ENCODE peak calls at places on chromosomes 3 and 15, in nine cellular contexts. S is cerebellar cortex, G is right cardiac atrium, J is glutamatergic neuron, T is retina, W is NCI-H1105, P is HepG2, C is H9, D is epithelial cell of esophagus. N is an unnamed sample.

GRCh38 chr3:167467848-167468611 is 5.8 kb downstream of the SERPINI2 start:
- DNase-seq in S (no peak), G (no peak), J (no peak), T (no peak), W (no peak), P (peak; percentile 62), C (no peak), D (no peak), N (no peak)

GRCh38 chr15:81939604-81940440 is 106.0 kb downstream of the MEX3B start:
- DNase-seq in S (peak; percentile 4), G (no peak), J (no peak), T (no peak), W (no peak), P (peak; percentile 19), C (no peak), D (peak; percentile 58), N (no peak)

GRCh38 chr3:458124-458523 is 261.6 kb downstream of the CHL1 start:
- DNase-seq in S (peak; percentile 56), G (no peak), J (no peak), T (no peak), W (no peak), P (no peak), C (no peak), D (no peak), N (no peak)

GRCh38 chr3:112046599-112046998 is 12.1 kb downstream of the TMPRSS7 start:
- DNase-seq in S (no peak), G (no peak), J (no peak), T (no peak), W (no peak), P (no peak), C (no peak), D (peak; percentile 66), N (no peak)

GRCh38 chr15:94001113-94001919 is 230.0 kb upstream of the MCTP2 start:
- DNase-seq in S (no peak), G (no peak), J (no peak), T (no peak), W (no peak), P (no peak), C (no peak), D (no peak), N (no peak)

GRCh38 chr3:62414786-62415185 is 41.4 kb upstream of the FEZF2 start:
- DNase-seq in S (no peak), G (no peak), J (peak; percentile 29), T (peak; percentile 82), W (no peak), P (no peak), C (peak; percentile 75), D (no peak), N (no peak)

GRCh38 chr15:42728562-42728961 is 8.4 kb downstream of the CDAN1 start:
- DNase-seq in S (no peak), G (no peak), J (no peak), T (no peak), W (no peak), P (no peak), C (no peak), D (no peak), N (no peak)

GRCh38 chr3:102083971-102084370 is 234.7 kb downstream of the NFKBIZ start:
- DNase-seq in S (no peak), G (no peak), J (no peak), T (no peak), W (no peak), P (no peak), C (no peak), D (no peak), N (no peak)

GRCh38 chr3:189776163-189776824 is 145.1 kb downstream of the TP63 start:
- DNase-seq in S (no peak), G (no peak), J (no peak), T (no peak), W (no peak), P (no peak), C (no peak), D (no peak), N (no peak)

GRCh38 chr3:111392911-111393351 is 149.1 kb upstream of the CD96 start:
- DNase-seq in S (no peak), G (no peak), J (no peak), T (no peak), W (no peak), P (no peak), C (no peak), D (peak; percentile 90), N (no peak)

GRCh38 chr3:184290331-184290730 is 8.7 kb upstream of the PSMD2 start:
- DNase-seq in S (no peak), G (no peak), J (no peak), T (no peak), W (no peak), P (no peak), C (peak; percentile 45), D (no peak), N (no peak)

GRCh38 chr15:58453931-58454793 is 22.4 kb downstream of the LIPC start:
- DNase-seq in S (no peak), G (no peak), J (no peak), T (no peak), W (no peak), P (no peak), C (no peak), D (no peak), N (no peak)

GRCh38 chr15:89184886-89185526 is 36.4 kb downstream of the RLBP1 start:
- DNase-seq in S (no peak), G (no peak), J (no peak), T (no peak), W (no peak), P (no peak), C (no peak), D (no peak), N (no peak)

GRCh38 chr3:112979244-112979832 is 4.4 kb upstream of the CD200R1 start:
- DNase-seq in S (peak; percentile 46), G (no peak), J (no peak), T (peak; percentile 35), W (peak; percentile 33), P (peak; percentile 14), C (no peak), D (peak; percentile 41), N (peak; percentile 8)

N was measured in HTR-8/SVneo.